ENCODE peak calls at places on chromosomes 16 and 17, in six cellular contexts. One of them, this sample, is unnamed.

GRCh38 chr17:51841669-51842068 is 316.8 kb downstream of the CA10 start:
- DNase-seq in AG04450: no peak
- DNase-seq in PC-3: no peak
- DNase-seq in keratinocyte: no peak
- DNase-seq in ovary: no peak
- DNase-seq in right cardiac atrium: no peak
- DNase-seq in this sample: no peak

GRCh38 chr16:89392881-89393730 is 97.3 kb downstream of the ANKRD11 start:
- DNase-seq in AG04450: no peak
- DNase-seq in PC-3: no peak
- DNase-seq in keratinocyte: no peak
- DNase-seq in ovary: no peak
- DNase-seq in right cardiac atrium: no peak
- DNase-seq in this sample: no peak

GRCh38 chr16:89782489-89782888 is 34.0 kb downstream of the FANCA start:
- DNase-seq in AG04450: no peak
- DNase-seq in PC-3: no peak
- DNase-seq in keratinocyte: no peak
- DNase-seq in ovary: no peak
- DNase-seq in right cardiac atrium: no peak
- DNase-seq in this sample: no peak

GRCh38 chr17:81130385-81131288 is 34.7 kb upstream of the PVALEF start:
- DNase-seq in AG04450: no peak
- DNase-seq in PC-3: no peak
- DNase-seq in keratinocyte: no peak
- DNase-seq in ovary: no peak
- DNase-seq in right cardiac atrium: no peak
- DNase-seq in this sample: no peak

GRCh38 chr17:41705271-41705991 is 6.7 kb upstream of the GAST start:
- DNase-seq in AG04450: no peak
- DNase-seq in PC-3: no peak
- DNase-seq in keratinocyte: no peak
- DNase-seq in ovary: peak; percentile 71
- DNase-seq in right cardiac atrium: no peak
- DNase-seq in this sample: no peak

GRCh38 chr16:13873835-13874438 is 46.0 kb upstream of the ERCC4 start:
- DNase-seq in AG04450: no peak
- DNase-seq in PC-3: peak; percentile 28
- DNase-seq in keratinocyte: no peak
- DNase-seq in ovary: no peak
- DNase-seq in right cardiac atrium: no peak
- DNase-seq in this sample: no peak

GRCh38 chr16:15827299-15827698 is 29.5 kb downstream of the MYH11 start:
- DNase-seq in AG04450: no peak
- DNase-seq in PC-3: no peak
- DNase-seq in keratinocyte: no peak
- DNase-seq in ovary: no peak
- DNase-seq in right cardiac atrium: no peak
- DNase-seq in this sample: no peak

GRCh38 chr17:57604771-57605733 is 140.0 kb downstream of the CCDC182 start:
- DNase-seq in AG04450: peak; percentile 24
- DNase-seq in PC-3: no peak
- DNase-seq in keratinocyte: no peak
- DNase-seq in ovary: peak; percentile 77
- DNase-seq in right cardiac atrium: peak; percentile 81
- DNase-seq in this sample: no peak

GRCh38 chr17:66432996-66433556 is 130.7 kb downstream of the PRKCA start:
- DNase-seq in AG04450: no peak
- DNase-seq in PC-3: no peak
- DNase-seq in keratinocyte: no peak
- DNase-seq in ovary: no peak
- DNase-seq in right cardiac atrium: no peak
- DNase-seq in this sample: no peak

GRCh38 chr17:37399404-37399803 is 7.2 kb downstream of the ACACA start:
- DNase-seq in AG04450: no peak
- DNase-seq in PC-3: peak; percentile 90
- DNase-seq in keratinocyte: peak; percentile 28
- DNase-seq in ovary: no peak
- DNase-seq in right cardiac atrium: no peak
- DNase-seq in this sample: no peak

GRCh38 chr16:50326835-50327465 is 41.8 kb downstream of the BRD7 start:
- DNase-seq in AG04450: no peak
- DNase-seq in PC-3: peak; percentile 58
- DNase-seq in keratinocyte: no peak
- DNase-seq in ovary: no peak
- DNase-seq in right cardiac atrium: peak; percentile 65
- DNase-seq in this sample: no peak

GRCh38 chr16:12120331-12120981 is 143.9 kb downstream of the SNX29 start:
- DNase-seq in AG04450: no peak
- DNase-seq in PC-3: no peak
- DNase-seq in keratinocyte: no peak
- DNase-seq in ovary: no peak
- DNase-seq in right cardiac atrium: peak; percentile 76
- DNase-seq in this sample: no peak

GRCh38 chr16:78195868-78196267 is 96.4 kb downstream of the WWOX start:
- DNase-seq in AG04450: no peak
- DNase-seq in PC-3: no peak
- DNase-seq in keratinocyte: no peak
- DNase-seq in ovary: no peak
- DNase-seq in right cardiac atrium: no peak
- DNase-seq in this sample: no peak

GRCh38 chr17:48909796-48910195 is 1.6 kb downstream of the UBE2Z start:
- DNase-seq in AG04450: no peak
- DNase-seq in PC-3: no peak
- DNase-seq in keratinocyte: no peak
- DNase-seq in ovary: no peak
- DNase-seq in right cardiac atrium: no peak
- DNase-seq in this sample: no peak

GRCh38 chr16:84040823-84041391 is 1.7 kb downstream of the SLC38A8 start:
- DNase-seq in AG04450: no peak
- DNase-seq in PC-3: no peak
- DNase-seq in keratinocyte: no peak
- DNase-seq in ovary: no peak
- DNase-seq in right cardiac atrium: peak; percentile 36
- DNase-seq in this sample: no peak

GRCh38 chr17:14329900-14330491 is 29.1 kb downstream of the HS3ST3B1 start:
- DNase-seq in AG04450: no peak
- DNase-seq in PC-3: no peak
- DNase-seq in keratinocyte: no peak
- DNase-seq in ovary: no peak
- DNase-seq in right cardiac atrium: no peak
- DNase-seq in this sample: no peak

GRCh38 chr17:7640783-7641182 is 9.9 kb upstream of the ATP1B2 start:
- DNase-seq in AG04450: no peak
- DNase-seq in PC-3: no peak
- DNase-seq in keratinocyte: no peak
- DNase-seq in ovary: no peak
- DNase-seq in right cardiac atrium: no peak
- DNase-seq in this sample: no peak

GRCh38 chr17:72984145-72984924 is 108.2 kb downstream of the SLC39A11 start:
- DNase-seq in AG04450: peak; percentile 80
- DNase-seq in PC-3: peak; percentile 97
- DNase-seq in keratinocyte: no peak
- DNase-seq in ovary: no peak
- DNase-seq in right cardiac atrium: no peak
- DNase-seq in this sample: peak; percentile 60

GRCh38 chr16:28304214-28304613 is 11.9 kb downstream of the SBK1 start:
- DNase-seq in AG04450: no peak
- DNase-seq in PC-3: peak; percentile 30
- DNase-seq in keratinocyte: no peak
- DNase-seq in ovary: peak; percentile 17
- DNase-seq in right cardiac atrium: peak; percentile 83
- DNase-seq in this sample: no peak

GRCh38 chr16:49931931-49932330 is 76.0 kb upstream of the ZNF423 start:
- DNase-seq in AG04450: no peak
- DNase-seq in PC-3: no peak
- DNase-seq in keratinocyte: no peak
- DNase-seq in ovary: no peak
- DNase-seq in right cardiac atrium: no peak
- DNase-seq in this sample: no peak

GRCh38 chr16:82892327-82892726 is 265.6 kb downstream of the CDH13 start:
- DNase-seq in AG04450: no peak
- DNase-seq in PC-3: no peak
- DNase-seq in keratinocyte: no peak
- DNase-seq in ovary: no peak
- DNase-seq in right cardiac atrium: no peak
- DNase-seq in this sample: no peak

DNA sequence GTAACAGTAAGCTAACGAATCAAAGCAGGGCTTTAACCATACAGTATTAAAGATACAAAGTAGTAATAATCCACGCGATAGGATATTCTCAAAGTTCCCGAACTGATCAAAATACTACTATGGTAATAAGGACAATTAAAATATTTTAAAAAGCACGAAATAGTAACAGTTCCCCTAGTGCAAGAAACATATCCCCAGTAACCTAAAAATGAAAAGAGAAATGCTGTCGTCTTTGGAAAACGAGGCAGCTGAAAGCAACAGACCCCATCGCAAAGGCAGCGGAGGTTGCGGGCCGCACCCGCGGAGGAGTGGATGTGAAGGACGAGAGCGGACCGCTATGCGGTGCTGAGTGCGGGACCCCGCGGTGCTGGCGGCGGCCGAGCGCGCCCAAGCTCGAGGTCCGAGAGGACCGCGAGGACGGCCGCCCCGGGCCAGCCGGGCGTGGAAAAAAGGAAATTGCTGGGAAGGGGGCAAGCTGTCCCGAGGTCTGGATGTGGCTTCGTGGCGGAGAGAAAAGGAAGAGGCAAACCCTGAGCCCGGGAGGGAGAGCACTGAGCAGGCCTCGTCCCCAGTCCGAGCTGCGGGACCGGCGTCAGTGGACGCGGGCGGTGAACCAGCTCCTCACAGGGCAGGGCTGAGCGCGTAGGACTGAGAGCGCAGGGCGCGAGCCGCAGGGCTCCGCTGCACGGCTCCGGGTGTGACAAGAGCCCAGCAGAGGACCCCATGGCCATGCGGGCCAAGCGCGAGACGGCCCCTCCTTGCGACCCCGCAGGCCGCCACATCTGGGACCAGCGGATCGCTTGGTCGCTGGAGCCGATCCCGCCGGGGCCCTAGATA is 2.1 kb downstream of the TBX4 start:
- DNase-seq in AG04450: no peak
- DNase-seq in PC-3: no peak
- DNase-seq in keratinocyte: no peak
- DNase-seq in ovary: no peak
- DNase-seq in right cardiac atrium: no peak
- DNase-seq in this sample: no peak
- H3K4me3 ChIP-seq in AG04450: no peak overlapping the region
- H3K4me3 ChIP-seq in PC-3: no peak overlapping the region
- H3K4me3 ChIP-seq in keratinocyte: no peak overlapping the region
- H3K4me3 ChIP-seq in ovary: no peak overlapping the region
- H3K4me3 ChIP-seq in right cardiac atrium: no peak overlapping the region
- H3K4me3 ChIP-seq in this sample: no peak overlapping the region

DNA sequence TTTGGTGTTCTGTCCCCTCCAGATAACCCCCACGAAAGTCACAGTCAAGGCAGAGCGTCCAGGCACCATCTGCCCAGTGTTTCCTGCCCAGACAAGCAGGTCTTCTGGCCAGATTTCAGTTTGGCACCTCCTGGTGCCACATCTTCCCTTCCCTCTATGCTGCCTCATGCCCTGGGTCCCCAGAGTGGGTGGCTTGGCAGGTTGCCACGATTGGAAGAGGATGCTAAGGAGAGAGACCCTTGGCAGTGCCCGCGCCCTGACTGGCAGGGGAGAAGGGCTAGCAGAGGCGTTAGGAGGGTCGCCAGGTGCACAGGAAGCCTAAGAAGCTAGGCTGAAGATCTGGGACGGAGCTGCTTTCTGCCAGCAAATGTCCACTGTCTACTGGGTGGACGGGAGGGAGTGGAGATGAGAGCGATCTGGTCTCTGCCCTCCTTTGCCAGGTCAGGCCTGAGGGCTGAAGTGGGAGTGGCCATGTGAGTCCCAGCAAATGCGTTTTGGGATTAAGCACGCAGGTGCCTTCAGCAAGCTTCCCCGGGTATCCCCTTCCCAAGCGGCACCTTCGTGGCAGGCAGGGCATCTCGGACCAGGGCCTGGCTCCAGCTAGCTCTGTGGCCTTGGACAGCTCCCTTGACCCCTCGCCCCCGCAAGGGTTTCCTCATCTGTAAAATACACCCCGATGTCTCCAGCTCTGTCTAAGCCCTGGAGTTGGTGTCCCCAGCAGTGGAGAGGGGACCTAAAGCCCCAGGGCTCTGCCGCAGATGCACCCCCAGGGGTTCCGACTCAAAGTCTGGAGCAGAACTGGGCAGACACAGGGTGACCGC is 13.4 kb upstream of the CD300A start:
- DNase-seq in AG04450: no peak
- DNase-seq in PC-3: no peak
- DNase-seq in keratinocyte: no peak
- DNase-seq in ovary: peak; percentile 58
- DNase-seq in right cardiac atrium: peak; percentile 73
- DNase-seq in this sample: no peak
- H3K27me3 ChIP-seq in AG04450: no peaks in the 10 kb centered on the region
- H3K27me3 ChIP-seq in PC-3: no peaks in the 10 kb centered on the region
- H3K27me3 ChIP-seq in keratinocyte: peaks cover 28% of the 10 kb centered on the region
- H3K27me3 ChIP-seq in ovary: no peaks in the 10 kb centered on the region
- H3K27me3 ChIP-seq in right cardiac atrium: no peaks in the 10 kb centered on the region
- H3K27me3 ChIP-seq in this sample: peaks cover 15% of the 10 kb centered on the region

DNA sequence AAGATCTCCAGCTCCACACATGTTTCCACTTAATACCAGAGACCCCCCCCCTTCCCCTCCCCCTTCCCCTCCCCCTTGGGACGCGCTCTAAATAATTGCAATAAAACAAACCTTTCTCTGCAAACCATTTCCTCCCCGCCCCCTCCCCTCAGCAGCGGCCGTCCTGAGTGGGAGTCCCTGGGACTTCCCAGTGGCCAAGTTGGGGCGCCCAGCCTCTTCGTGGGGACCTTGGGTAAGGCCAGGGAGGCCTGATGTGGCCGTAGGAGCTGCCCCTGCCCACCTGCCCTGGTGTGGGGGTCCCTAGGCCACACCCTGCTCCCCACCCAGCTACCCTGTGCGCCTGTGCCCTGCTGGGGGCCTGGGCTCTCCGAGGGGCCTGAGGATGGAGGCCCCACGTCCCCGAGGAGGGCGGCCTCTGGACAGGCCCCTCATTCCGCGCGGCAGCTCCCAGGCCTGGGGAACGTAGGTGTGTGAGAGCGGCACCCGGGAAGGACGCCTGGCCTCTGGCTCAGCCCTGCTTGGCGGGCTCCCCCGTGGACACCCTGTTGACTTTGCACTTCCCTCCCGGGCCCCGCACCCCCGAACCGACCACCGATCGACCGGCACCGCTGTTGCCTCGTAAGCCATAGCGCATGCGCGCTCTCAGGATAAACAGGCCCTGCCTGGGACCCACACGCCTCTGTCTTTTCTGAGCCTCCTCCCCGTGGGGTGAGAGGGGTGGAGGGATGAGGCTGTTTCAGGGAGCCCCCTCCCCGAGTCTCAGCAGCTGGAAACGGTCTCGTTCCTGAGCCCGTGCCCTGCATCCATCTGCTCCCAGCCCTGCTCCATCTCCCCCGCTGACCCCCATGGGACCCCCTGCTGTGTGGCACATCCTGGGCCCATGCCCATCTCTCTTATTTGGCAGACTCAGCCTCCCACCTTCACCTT is 9.0 kb downstream of the NTHL1 start:
- DNase-seq in AG04450: no peak
- DNase-seq in PC-3: no peak
- DNase-seq in keratinocyte: no peak
- DNase-seq in ovary: peak; percentile 86
- DNase-seq in right cardiac atrium: peak; percentile 88
- DNase-seq in this sample: no peak
- H3K4me3 ChIP-seq in AG04450: no peak overlapping the region
- H3K4me3 ChIP-seq in PC-3: no peak overlapping the region
- H3K4me3 ChIP-seq in keratinocyte: no peak overlapping the region
- H3K4me3 ChIP-seq in ovary: peak overlapping the region; percentile 2
- H3K4me3 ChIP-seq in right cardiac atrium: no peak overlapping the region
- H3K4me3 ChIP-seq in this sample: no peak overlapping the region

GRCh38 chr16:87652386-87652785 is 50.1 kb downstream of the JPH3 start:
- DNase-seq in AG04450: no peak
- DNase-seq in PC-3: no peak
- DNase-seq in keratinocyte: no peak
- DNase-seq in ovary: no peak
- DNase-seq in right cardiac atrium: peak; percentile 15
- DNase-seq in this sample: no peak
- H3K27me3 ChIP-seq in AG04450: peaks cover 69% of the 10 kb centered on the region
- H3K27me3 ChIP-seq in PC-3: peaks cover 31% of the 10 kb centered on the region
- H3K27me3 ChIP-seq in keratinocyte: peaks cover 40% of the 10 kb centered on the region
- H3K27me3 ChIP-seq in ovary: no peaks in the 10 kb centered on the region
- H3K27me3 ChIP-seq in right cardiac atrium: no peaks in the 10 kb centered on the region
- H3K27me3 ChIP-seq in this sample: peaks cover 40% of the 10 kb centered on the region

This sample was measured in kidney epithelial cell.